ENCODE peak calls at places on chromosomes 12 and 14, in seven cellular contexts. A, R, E, F, G, S and K are unnamed samples.

GRCh38 chr12:45329238-45329637 is 113.3 kb downstream of the ANO6 start:
- DNase-seq in G (no peak), E (no peak), A (no peak), R (no peak), F (no peak), S (no peak), K (no peak)

GRCh38 chr12:110744176-110744575 is 1.5 kb upstream of the PPP1CC start:
- DNase-seq in E (peak), S (no peak), F (no peak), G (peak), A (peak), R (no peak), K (no peak)

GRCh38 chr12:118979763-118980406 is 1.5 kb upstream of the SRRM4 start:
- DNase-seq in G (peak), F (no peak), R (peak), A (peak), S (peak), E (no peak), K (no peak)

GRCh38 chr12:3173008-3173553 is 95.9 kb downstream of the TSPAN9 start:
- DNase-seq in S (no peak), G (no peak), F (no peak), A (no peak), R (no peak), E (no peak), K (no peak)

GRCh38 chr12:74415633-74416032 is 122.0 kb upstream of the ATXN7L3B start:
- DNase-seq in E (no peak), S (peak), F (no peak), R (peak), A (peak), G (peak), K (no peak)

GRCh38 chr12:120470150-120470817 is 736 bp upstream of the SRSF9 start:
- DNase-seq in A (peak), F (no peak), R (peak), E (peak), G (peak), S (no peak), K (no peak)

GRCh38 chr14:99569725-99570541 is 34.1 kb downstream of the CCDC85C start:
- DNase-seq in A (no peak), G (no peak), E (no peak), R (no peak), F (no peak), S (no peak), K (no peak)

GRCh38 chr12:101552277-101552676 is 42.5 kb upstream of the MYBPC1 start:
- DNase-seq in F (no peak), E (peak), G (peak), S (no peak), A (peak), R (no peak), K (no peak)

GRCh38 chr12:57240069-57240921 is 10.7 kb downstream of the STAC3 start:
- DNase-seq in A (no peak), F (no peak), G (peak), S (no peak), E (no peak), R (peak), K (peak)

GRCh38 chr12:26100966-26101744 is 23.7 kb downstream of the BHLHE41 start:
- DNase-seq in R (no peak), S (no peak), A (no peak), F (no peak), G (peak), E (no peak), K (no peak)

GRCh38 chr12:116381744-116382455 is 104.4 kb upstream of the MED13L start:
- DNase-seq in A (peak), S (peak), G (peak), R (no peak), F (no peak), E (no peak), K (no peak)

GRCh38 chr14:65928995-65929394 is 516.5 kb downstream of the FUT8 start:
- DNase-seq in R (no peak), S (no peak), G (no peak), F (no peak), A (no peak), E (no peak), K (no peak)

GRCh38 chr12:104526320-104526719 is 69.6 kb downstream of the CHST11 start:
- DNase-seq in E (no peak), R (no peak), S (no peak), A (no peak), F (no peak), G (no peak), K (no peak)

GRCh38 chr12:52050771-52051541 is at the start of gene NR4A1:
- DNase-seq in S (peak), R (peak), A (peak), G (peak), F (peak), E (peak), K (peak)
- TF ChIP-seq CTCF in S (no peak), R (peak), A (no peak), G (peak), F (no peak), E (peak), K (no peak)

GRCh38 chr12:91718326-91718725 is 427.3 kb downstream of the BTG1 start:
- DNase-seq in S (no peak), F (no peak), A (no peak), E (no peak), R (no peak), G (no peak), K (no peak)

GRCh38 chr12:91722072-91722471 is 423.6 kb downstream of the BTG1 start:
- DNase-seq in A (peak), S (no peak), G (peak), E (no peak), R (no peak), F (no peak), K (no peak)

GRCh38 chr12:91717804-91718203 is 427.8 kb downstream of the BTG1 start:
- DNase-seq in R (no peak), F (no peak), A (no peak), G (no peak), S (no peak), E (no peak), K (no peak)
- TF ChIP-seq CTCF in R (no peak), F (no peak), A (no peak), G (no peak), S (no peak), E (no peak), K (no peak)

GRCh38 chr12:97711392-97711791 is 248.8 kb downstream of the RMST start:
- DNase-seq in R (no peak), E (no peak), G (no peak), F (no peak), A (no peak), S (no peak), K (no peak)

GRCh38 chr12:97713972-97714588 is 251.5 kb downstream of the RMST start:
- DNase-seq in E (no peak), S (no peak), G (no peak), A (no peak), F (no peak), R (no peak), K (no peak)

GRCh38 chr12:97713217-97713616 is 250.6 kb downstream of the RMST start:
- DNase-seq in G (no peak), A (no peak), E (no peak), F (no peak), S (no peak), R (no peak), K (no peak)

GRCh38 chr12:97716356-97716755 is 253.8 kb downstream of the RMST start:
- DNase-seq in F (no peak), G (peak), A (no peak), E (no peak), R (no peak), S (no peak), K (no peak)
- TF ChIP-seq CTCF in F (no peak), G (peak), A (no peak), E (no peak), R (no peak), S (peak), K (no peak)

DNA sequence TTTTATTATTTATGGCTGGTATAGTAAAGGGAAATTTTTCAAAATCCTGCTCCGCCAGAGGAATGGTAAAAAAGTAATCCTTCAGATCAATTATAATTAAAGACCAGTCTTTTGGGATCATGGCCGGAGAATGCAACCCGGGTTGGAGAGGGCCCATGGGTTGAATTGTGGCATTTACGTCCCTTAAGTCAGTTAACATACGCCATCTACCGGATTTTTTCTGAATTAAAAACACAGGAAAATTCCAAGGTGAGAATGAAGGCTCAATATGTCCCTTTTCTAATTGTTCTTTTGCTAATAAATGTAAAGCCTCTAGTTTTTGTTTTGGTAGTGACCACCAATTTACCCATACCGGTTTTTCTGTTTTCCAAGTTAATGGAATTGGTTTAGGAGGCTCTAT is 602.8 kb downstream of the ALG10 start:
- DNase-seq in S (no peak), F (no peak), R (no peak), G (peak), E (no peak), A (no peak), K (no peak)
- TF ChIP-seq CTCF in S (peak), F (no peak), R (peak), G (peak), E (no peak), A (peak), K (no peak)

DNA sequence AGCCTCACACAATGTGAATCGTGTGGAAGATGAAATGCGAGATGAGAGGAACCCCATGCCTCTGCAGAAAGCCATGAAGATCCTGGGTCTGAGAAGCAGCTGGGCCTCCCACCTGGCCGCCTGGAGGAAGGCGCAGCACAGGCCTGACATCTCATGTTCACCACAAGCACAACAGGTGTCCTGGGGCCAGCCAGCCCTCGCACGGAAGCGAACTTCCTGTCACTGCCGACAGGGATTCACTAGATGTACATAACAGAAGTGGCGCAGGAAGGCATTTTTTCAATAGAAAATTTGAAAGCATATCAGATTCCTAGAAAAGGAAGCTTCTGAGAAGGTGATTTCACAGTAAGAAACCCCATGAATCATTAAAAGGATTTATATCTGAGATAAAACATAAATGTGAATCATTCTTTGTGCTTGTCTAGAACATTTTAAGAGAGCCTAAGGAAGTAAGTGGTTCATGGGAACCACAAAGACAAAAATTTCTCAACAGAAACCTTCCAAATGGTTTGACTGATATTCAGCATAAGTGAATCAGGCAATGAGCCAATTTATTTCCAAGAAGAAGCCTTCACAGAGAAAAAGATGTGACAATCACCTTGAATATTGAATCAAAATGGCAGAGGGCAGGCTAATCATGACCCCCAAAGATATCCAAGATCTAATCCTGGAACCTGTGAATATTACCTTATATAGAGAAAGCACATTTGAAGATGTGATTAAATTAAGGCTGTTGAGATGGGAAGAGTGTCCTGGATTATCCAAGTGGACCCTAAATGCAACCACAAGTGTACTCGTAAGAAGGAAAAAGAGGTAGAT is 311.9 kb downstream of the DUSP6 start:
- DNase-seq in R (peak), F (no peak), S (no peak), A (no peak), G (peak), E (no peak), K (no peak)
- TF ChIP-seq CTCF in R (no peak), F (peak), S (no peak), A (no peak), G (no peak), E (no peak), K (no peak)

GRCh38 chr14:71932229-71932951 is at the start of gene RGS6:
- DNase-seq in A (peak), S (peak), E (no peak), G (peak), R (peak), F (no peak), K (peak)
- TF ChIP-seq CTCF in A (peak), S (no peak), E (no peak), G (no peak), R (peak), F (peak), K (no peak)

DNA sequence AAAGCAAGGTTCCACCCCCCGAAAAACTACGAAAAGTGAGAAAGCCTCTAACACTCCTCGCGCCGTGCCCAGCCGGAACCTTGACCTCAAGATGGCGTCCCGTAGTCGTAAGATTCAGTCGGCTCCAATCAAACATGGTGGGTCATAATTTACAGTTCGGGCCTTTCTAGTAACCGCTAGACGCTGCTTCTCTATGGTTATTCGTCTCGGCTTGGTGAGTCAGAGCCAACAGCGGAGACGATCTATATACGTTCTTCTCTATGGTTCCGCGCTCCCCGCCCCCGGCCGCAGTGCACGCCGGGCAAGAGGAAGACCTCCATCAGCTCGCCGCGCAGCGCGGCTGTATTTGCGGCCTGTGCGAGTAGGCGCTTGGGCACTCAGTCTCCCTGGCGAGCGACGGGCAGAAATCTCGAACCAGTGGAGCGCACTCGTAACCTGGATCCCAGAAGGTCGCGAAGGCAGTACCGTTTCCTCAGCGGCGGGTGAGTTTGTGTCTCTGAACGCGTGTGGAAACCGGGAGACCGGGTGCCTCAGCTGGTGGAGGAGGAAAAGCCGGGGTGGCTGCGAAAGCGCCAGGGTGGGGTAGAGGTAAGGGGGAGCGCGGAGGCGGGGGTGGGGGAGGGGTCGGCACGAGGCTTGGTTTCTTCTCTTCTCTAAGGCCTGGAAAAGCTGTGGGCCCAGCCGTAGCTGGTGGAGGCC is at the start of gene RBM25:
- DNase-seq in F (peak), G (peak), A (peak), E (peak), S (peak), R (peak), K (peak)
- TF ChIP-seq CTCF in F (no peak), G (no peak), A (no peak), E (no peak), S (no peak), R (peak), K (no peak)

DNA sequence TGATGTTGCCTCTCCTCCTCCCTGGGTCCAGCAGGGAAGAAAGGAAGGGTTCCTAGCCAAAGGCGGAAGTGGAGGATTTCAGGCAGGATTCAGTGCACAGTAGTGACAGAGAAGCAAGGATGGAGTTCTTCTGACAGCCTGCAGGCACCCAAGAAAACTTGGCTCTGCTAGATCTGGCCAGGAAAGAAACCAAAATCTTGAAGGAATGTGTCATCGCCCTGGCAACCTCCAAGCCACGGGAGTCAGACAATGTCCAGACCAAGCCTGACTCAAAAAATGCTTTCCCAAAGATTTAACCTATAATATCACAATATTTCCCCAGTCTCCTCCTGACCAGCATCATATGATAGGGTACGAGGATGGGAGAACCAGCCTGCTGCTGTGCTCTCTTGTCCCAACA is 22.8 kb upstream of the DHRS4 start:
- DNase-seq in F (no peak), G (peak), A (no peak), S (no peak), E (no peak), R (no peak), K (no peak)
- TF ChIP-seq CTCF in F (no peak), G (no peak), A (no peak), S (no peak), E (peak), R (no peak), K (no peak)

DNA sequence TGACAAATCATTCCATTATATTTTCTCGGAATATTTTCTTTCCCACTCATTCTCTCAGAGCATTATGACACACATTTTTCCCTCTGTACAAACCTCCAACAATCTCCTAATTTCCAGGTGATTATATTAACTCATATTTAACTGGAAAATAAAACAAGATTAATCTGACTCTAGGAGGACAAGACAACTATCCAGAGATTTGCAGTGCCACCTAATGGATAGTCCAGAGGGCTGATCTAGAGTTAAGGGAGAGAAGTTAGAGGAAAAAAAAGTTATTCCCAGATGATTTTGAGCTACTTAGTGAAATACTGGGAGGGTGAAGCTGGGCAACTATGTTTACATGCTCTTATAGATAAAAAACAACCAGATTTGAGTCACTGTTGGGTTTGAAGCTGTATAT is 161.7 kb downstream of the ALX1 start:
- DNase-seq in R (no peak), G (peak), S (no peak), E (no peak), A (peak), F (no peak), K (no peak)
- TF ChIP-seq CTCF in R (peak), G (peak), S (no peak), E (no peak), A (peak), F (no peak), K (no peak)

DNA sequence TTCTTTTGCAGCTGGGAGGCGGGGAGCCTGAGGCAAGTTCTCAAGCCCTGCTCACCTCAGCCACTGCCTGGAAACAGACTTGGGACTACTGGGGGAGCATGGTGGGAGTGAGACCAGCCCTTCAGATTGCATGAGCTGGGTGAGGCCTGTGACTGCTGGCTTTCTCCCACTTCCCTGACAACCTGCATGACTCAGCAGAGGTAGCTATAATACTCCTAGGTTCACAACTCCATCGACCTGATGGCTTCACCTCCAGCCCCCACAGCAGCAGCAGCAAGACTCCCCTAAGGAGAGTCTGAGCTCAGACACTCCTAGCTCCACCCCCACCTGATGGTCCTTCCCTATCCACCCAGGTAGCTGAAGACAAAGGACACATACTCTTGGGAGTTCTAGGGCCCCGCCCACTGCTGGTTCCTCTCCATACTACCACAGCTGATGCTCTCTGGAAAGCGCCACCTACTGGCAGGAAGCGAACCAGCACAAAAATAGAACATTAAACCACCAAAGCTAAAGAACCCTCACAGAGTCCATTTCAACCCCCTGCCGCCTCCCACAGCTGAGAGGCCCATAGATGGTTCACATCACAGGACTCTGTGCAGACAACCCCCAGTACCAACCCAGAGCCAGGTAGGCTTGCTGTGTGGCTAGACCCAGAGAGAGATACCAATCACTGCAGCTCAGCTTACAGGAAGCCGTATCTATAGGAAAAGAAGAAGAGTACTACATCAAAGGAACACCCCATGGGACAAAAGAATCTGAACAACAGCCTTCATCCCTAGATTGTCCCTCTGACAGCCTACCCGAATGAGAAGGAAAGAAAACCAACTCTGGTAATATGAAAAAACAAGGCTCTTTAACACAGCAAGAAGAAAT is 68.7 kb downstream of the RPAP3 start:
- DNase-seq in A (no peak), S (no peak), G (peak), F (no peak), E (no peak), R (no peak), K (no peak)
- TF ChIP-seq CTCF in A (peak), S (peak), G (peak), F (peak), E (no peak), R (peak), K (no peak)